ENCODE peak calls at places on chromosomes 16 and 17, in nine cellular contexts. N is astrocyte, X is ELR, K is tibial nerve, F is AG09309, Q is HEK293T, U is NCI-H2171, L is midbrain, P is Ammon's horn. J is an unnamed sample.

GRCh38 chr17:69710926-69711325 is 296.4 kb downstream of the MAP2K6 start:
- DNase-seq in N (no peak), X (peak; percentile 51), K (no peak), F (no peak), Q (no peak), U (no peak), L (no peak), P (no peak), J (no peak)

GRCh38 chr17:49031965-49032928 is 35.1 kb downstream of the IGF2BP1 start:
- DNase-seq in N (peak; percentile 43), X (peak; percentile 88), K (peak; percentile 27), F (peak; percentile 39), Q (peak; percentile 89), U (peak; percentile 46), L (peak; percentile 65), P (peak; percentile 70), J (no peak)

GRCh38 chr17:39306509-39307212 is 80.9 kb upstream of the STAC2 start:
- DNase-seq in N (peak; percentile 23), X (no peak), K (no peak), F (no peak), Q (no peak), U (no peak), L (no peak), P (no peak), J (no peak)

GRCh38 chr17:4591529-4591928 is 7.2 kb downstream of the SMTNL2 start:
- DNase-seq in N (peak; percentile 10), X (peak; percentile 39), K (no peak), F (no peak), Q (no peak), U (no peak), L (no peak), P (no peak), J (no peak)

GRCh38 chr16:74748710-74749073 is 25.9 kb downstream of the FA2H start:
- DNase-seq in N (no peak), X (no peak), K (no peak), F (no peak), Q (no peak), U (no peak), L (peak; percentile 83), P (peak; percentile 82), J (no peak)

GRCh38 chr17:68511671-68512246 is 471 bp upstream of the PRKAR1A start:
- DNase-seq in N (peak; percentile 50), X (peak; percentile 79), K (peak; percentile 69), F (no peak), Q (peak; percentile 66), U (peak; percentile 87), L (peak; percentile 77), P (peak; percentile 83), J (peak; percentile 75)

GRCh38 chr16:22397459-22397858 is 23.0 kb upstream of the CDR2 start:
- DNase-seq in N (peak; percentile 98), X (peak; percentile 76), K (no peak), F (peak; percentile 95), Q (no peak), U (no peak), L (no peak), P (no peak), J (peak; percentile 64)

GRCh38 chr17:78394209-78394608 is 15.8 kb downstream of the PGS1 start:
- DNase-seq in N (no peak), X (no peak), K (no peak), F (no peak), Q (no peak), U (no peak), L (no peak), P (no peak), J (no peak)

GRCh38 chr16:51144203-51144602 is 6.9 kb downstream of the SALL1 start:
- DNase-seq in N (no peak), X (no peak), K (no peak), F (no peak), Q (no peak), U (no peak), L (no peak), P (no peak), J (no peak)

GRCh38 chr16:81035975-81036750 is 521 bp downstream of the ATMIN start:
- DNase-seq in N (no peak), X (peak; percentile 60), K (no peak), F (no peak), Q (peak; percentile 60), U (peak; percentile 29), L (peak; percentile 32), P (peak; percentile 32), J (no peak)

GRCh38 chr16:50724237-50724747 is 17.6 kb upstream of the CYLD start:
- DNase-seq in N (no peak), X (no peak), K (no peak), F (no peak), Q (no peak), U (no peak), L (no peak), P (no peak), J (no peak)

J was measured in breast epithelium.